ENCODE peak calls at places on chromosomes 2 and 18, in nine cellular contexts. P is GM12892; F is neuronal stem cell; R is IMR-90; V is stimulated activated CD4-positive, alpha-beta T cell treated with anti-CD3 and anti-CD28 coated beads, Interleukin-15, amount 100 ng/mL, for 24 hours; G is endothelial cell; X is AG10803; N is cardiac fibroblast; B is HEK293T. C is an unnamed sample.

GRCh38 chr2:135875491-135876065 is 665 bp downstream of the MCM6 start:
- DNase-seq in P (peak), F (peak), N (peak), X (peak), V (peak), G (peak), R (peak), B (peak), C (peak)

GRCh38 chr18:54558609-54559585 is 32.1 kb upstream of the DYNAP start:
- DNase-seq in G (peak), P (no peak), N (peak), B (no peak), F (no peak), X (peak), R (peak), V (no peak), C (peak)

GRCh38 chr2:16251511-16252205 is 311.3 kb downstream of the MYCN start:
- DNase-seq in X (no peak), R (no peak), N (no peak), V (no peak), F (no peak), P (no peak), B (no peak), G (no peak), C (no peak)

GRCh38 chr2:229689307-229689839 is 25.0 kb downstream of the DNER start:
- DNase-seq in G (no peak), F (no peak), N (no peak), B (no peak), P (no peak), R (no peak), X (no peak), V (no peak), C (no peak)

GRCh38 chr2:55761526-55761925 is 67.9 kb upstream of the PNPT1 start:
- DNase-seq in P (no peak), X (peak), B (no peak), V (no peak), G (no peak), F (no peak), R (peak), N (peak), C (no peak)

GRCh38 chr2:27920148-27920885 is 29.8 kb downstream of the BABAM2 start:
- DNase-seq in V (no peak), X (no peak), P (no peak), R (peak), B (no peak), G (no peak), F (no peak), N (peak), C (peak)

GRCh38 chr18:54551590-54551989 is 39.5 kb upstream of the DYNAP start:
- DNase-seq in N (no peak), G (no peak), V (no peak), F (peak), R (no peak), X (no peak), B (no peak), P (no peak), C (no peak)

GRCh38 chr2:62209427-62209991 is 13.6 kb downstream of the B3GNT2 start:
- DNase-seq in B (no peak), P (no peak), N (no peak), V (no peak), F (no peak), G (no peak), R (no peak), X (no peak), C (no peak)

GRCh38 chr2:119352357-119352756 is 14.3 kb downstream of the C2orf76 start:
- DNase-seq in F (no peak), G (no peak), R (no peak), P (no peak), V (no peak), N (no peak), X (no peak), B (no peak), C (peak)

GRCh38 chr2:182133195-182133891 is 147.7 kb downstream of the PPP1R1C start:
- DNase-seq in N (peak), F (no peak), G (no peak), X (no peak), R (peak), B (no peak), V (no peak), P (no peak), C (peak)

GRCh38 chr2:113175101-113175628 is 1.4 kb downstream of the PSD4 start:
- DNase-seq in V (peak), X (no peak), B (no peak), N (no peak), G (no peak), P (peak), F (no peak), R (no peak), C (no peak)

GRCh38 chr2:215841175-215841816 is 172.1 kb downstream of the MREG start:
- DNase-seq in P (no peak), B (no peak), R (no peak), G (no peak), X (peak), F (no peak), N (peak), V (no peak), C (no peak)

GRCh38 chr2:173027181-173028128 is 48.2 kb upstream of the MAP3K20 start:
- DNase-seq in N (peak), G (peak), R (peak), F (peak), V (peak), B (peak), X (peak), P (peak), C (peak)

GRCh38 chr2:150007815-150008430 is 420.3 kb upstream of the MMADHC start:
- DNase-seq in G (no peak), X (peak), R (peak), N (no peak), B (no peak), F (no peak), P (no peak), V (no peak), C (no peak)

GRCh38 chr2:96940026-96940601 is 46.3 kb downstream of the FAM178B start:
- DNase-seq in R (no peak), F (no peak), G (no peak), V (no peak), B (no peak), X (no peak), N (no peak), P (no peak), C (no peak)

GRCh38 chr2:70716131-70716766 is 51.8 kb downstream of the ADD2 start:
- DNase-seq in P (no peak), G (no peak), R (no peak), F (no peak), N (no peak), X (no peak), V (no peak), B (no peak), C (no peak)

GRCh38 chr2:239630618-239631286 is 229.9 kb upstream of the HDAC4 start:
- DNase-seq in F (no peak), G (no peak), P (no peak), V (no peak), N (peak), B (no peak), X (peak), R (peak), C (peak)

GRCh38 chr2:142876423-142876822 is 1.0 kb upstream of the KYNU start:
- DNase-seq in P (no peak), F (no peak), V (no peak), X (no peak), G (no peak), R (peak), N (peak), B (no peak), C (no peak)

C was measured in RWPE1.